ENCODE peak calls at places on chromosomes 11 and 22, in five cellular contexts. Q is body of pancreas, G is neuronal stem cell, C is NCI-H1105, H is LHCN-M2. S is an unnamed sample.

GRCh38 chr11:74932797-74933196 is 16.1 kb downstream of the XRRA1 start:
- DNase-seq in H (peak), Q (no peak), G (no peak), C (no peak), S (no peak)

GRCh38 chr11:66328036-66328306 is 8.3 kb downstream of the RIN1 start:
- DNase-seq in H (no peak), Q (no peak), C (no peak), G (no peak), S (no peak)

GRCh38 chr11:122578168-122578825 is 77.2 kb upstream of the UBASH3B start:
- DNase-seq in H (no peak), Q (no peak), G (no peak), C (no peak), S (no peak)

GRCh38 chr22:38172489-38173155 is 9.0 kb downstream of the PLA2G6 start:
- DNase-seq in Q (peak), G (no peak), H (no peak), C (no peak), S (no peak)

GRCh38 chr22:37351268-37351667 is 69.0 kb downstream of the CYTH4 start:
- DNase-seq in G (no peak), H (no peak), Q (no peak), C (no peak), S (no peak)

GRCh38 chr11:100928426-100928825 is 201.2 kb downstream of the PGR start:
- DNase-seq in Q (no peak), G (no peak), C (no peak), H (no peak), S (no peak)

GRCh38 chr22:30870451-30871345 is 97.9 kb downstream of the MORC2 start:
- DNase-seq in G (no peak), C (no peak), Q (no peak), H (no peak), S (no peak)

GRCh38 chr11:58637367-58637766 is 14.9 kb downstream of the CNTF start:
- DNase-seq in Q (no peak), G (no peak), C (no peak), H (no peak), S (no peak)

GRCh38 chr11:46838501-46838900 is 7.6 kb downstream of the CKAP5 start:
- DNase-seq in Q (no peak), G (no peak), C (no peak), H (no peak), S (no peak)

GRCh38 chr11:44834846-44835245 is 108.1 kb downstream of the TSPAN18 start:
- DNase-seq in C (no peak), G (no peak), Q (no peak), H (no peak), S (no peak)

GRCh38 chr11:63574856-63575602 is 11.8 kb upstream of the PLAAT2 start:
- DNase-seq in H (no peak), C (no peak), G (no peak), Q (no peak), S (no peak)

GRCh38 chr11:32817181-32817842 is 12.4 kb upstream of the PRRG4 start:
- DNase-seq in C (no peak), G (no peak), H (peak), Q (no peak), S (no peak)

GRCh38 chr11:134206185-134206584 is 17.6 kb downstream of the NCAPD3 start:
- DNase-seq in G (no peak), C (no peak), H (no peak), Q (no peak), S (no peak)

GRCh38 chr11:112113539-112114457 is 27.1 kb downstream of the SDHD start:
- DNase-seq in G (peak), H (peak), C (peak), Q (no peak), S (peak)

GRCh38 chr11:112318193-112318592 is 57.5 kb upstream of the PLET1 start:
- DNase-seq in Q (no peak), C (no peak), G (no peak), H (peak), S (no peak)

GRCh38 chr11:69483696-69484426 is 2.4 kb downstream of the LINC01488 start:
- DNase-seq in G (no peak), H (no peak), Q (no peak), C (no peak), S (no peak)

S was measured in NT2/D1.